ENCODE peak calls at places on chromosome 6, in six cellular contexts. Z, R, W, T, N and J are unnamed samples.

GRCh38 chr6:115885636-115886366 is 174.9 kb downstream of the FRK start:
- DNase-seq in R (no peak), W (no peak), Z (no peak), T (no peak), N (no peak), J (no peak)

GRCh38 chr6:132675002-132675401 is 16.0 kb upstream of the TAAR1 start:
- DNase-seq in N (no peak), R (no peak), Z (no peak), W (no peak), T (no peak), J (no peak)

GRCh38 chr6:11609324-11610071 is 71.9 kb downstream of the TMEM170B start:
- DNase-seq in R (peak), N (no peak), W (no peak), T (peak), Z (no peak), J (no peak)

GRCh38 chr6:170405311-170405975 is 98.9 kb downstream of the FAM120B start:
- DNase-seq in R (peak), N (no peak), Z (no peak), T (no peak), W (no peak), J (no peak)

GRCh38 chr6:31541059-31541657 is 645 bp downstream of the DDX39B start:
- DNase-seq in R (peak), N (peak), W (no peak), T (peak), Z (no peak), J (no peak)

GRCh38 chr6:28580484-28580883 is 54.8 kb downstream of the GPX5 start:
- DNase-seq in W (no peak), N (no peak), R (no peak), Z (no peak), T (no peak), J (no peak)

GRCh38 chr6:40440083-40440482 is 147.1 kb downstream of the LRFN2 start:
- DNase-seq in Z (no peak), R (no peak), W (no peak), N (no peak), T (no peak), J (no peak)

GRCh38 chr6:17959317-17959716 is 28.1 kb downstream of the KIF13A start:
- DNase-seq in N (no peak), T (no peak), Z (no peak), R (no peak), W (no peak), J (no peak)

GRCh38 chr6:42441661-42442081 is 10.1 kb downstream of the TRERF1 start:
- DNase-seq in T (no peak), R (no peak), W (no peak), N (no peak), Z (peak), J (no peak)

GRCh38 chr6:39188577-39188976 is 40.7 kb downstream of the KCNK5 start:
- DNase-seq in N (no peak), W (no peak), T (no peak), Z (no peak), R (no peak), J (no peak)

GRCh38 chr6:75467284-75467683 is 26.3 kb downstream of the FILIP1 start:
- DNase-seq in T (no peak), R (no peak), W (no peak), Z (no peak), N (no peak), J (no peak)

GRCh38 chr6:140401666-140402255 is 1027.3 kb upstream of the CITED2 start:
- DNase-seq in Z (no peak), T (no peak), R (no peak), W (no peak), N (no peak), J (no peak)

GRCh38 chr6:150891886-150892485 is 26.5 kb downstream of the MTHFD1L start:
- DNase-seq in Z (peak), R (peak), T (peak), W (no peak), N (peak), J (no peak)

GRCh38 chr6:152948150-152948768 is 34.6 kb downstream of the FBXO5 start:
- DNase-seq in Z (no peak), T (no peak), R (no peak), W (no peak), N (no peak), J (no peak)

GRCh38 chr6:30493643-30494250 is 4.4 kb downstream of the HLA-E start:
- DNase-seq in R (no peak), W (no peak), N (no peak), T (no peak), Z (peak), J (no peak)
- TF ChIP-seq CTCF in R (no peak), W (peak), N (no peak), T (no peak), Z (peak), J (no peak)

DNA sequence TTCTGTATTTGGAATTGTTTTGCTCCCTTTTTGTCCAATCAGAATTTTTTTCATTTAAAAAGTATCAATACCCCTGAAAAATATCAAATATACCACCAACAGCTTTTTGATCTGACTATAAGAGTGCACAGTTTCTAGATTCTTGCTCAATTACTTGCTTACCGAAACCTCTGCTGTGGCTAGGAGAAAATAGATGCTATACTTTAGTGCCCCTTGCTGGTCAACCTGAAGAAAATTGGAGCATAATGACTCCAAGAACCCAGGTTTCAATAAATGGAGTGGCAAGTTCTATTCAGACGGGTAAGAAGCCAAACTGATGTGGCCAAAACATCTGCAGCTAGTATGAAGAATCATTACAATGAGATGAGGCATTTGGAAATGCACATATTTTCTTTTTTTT is 91.4 kb upstream of the SASH1 start:
- DNase-seq in W (no peak), T (no peak), R (peak), N (no peak), Z (no peak), J (no peak)
- TF ChIP-seq CTCF in W (peak), T (peak), R (peak), N (no peak), Z (no peak), J (no peak)

GRCh38 chr6:108543165-108543940 is 17.4 kb upstream of the FOXO3 start:
- DNase-seq in Z (no peak), N (no peak), R (no peak), T (no peak), W (no peak), J (no peak)

GRCh38 chr6:108546079-108547049 is 14.4 kb upstream of the FOXO3 start:
- DNase-seq in R (no peak), T (no peak), Z (no peak), N (no peak), W (no peak), J (no peak)

GRCh38 chr6:108544586-108544985 is 16.1 kb upstream of the FOXO3 start:
- DNase-seq in R (no peak), Z (no peak), N (no peak), W (no peak), T (peak), J (no peak)

DNA sequence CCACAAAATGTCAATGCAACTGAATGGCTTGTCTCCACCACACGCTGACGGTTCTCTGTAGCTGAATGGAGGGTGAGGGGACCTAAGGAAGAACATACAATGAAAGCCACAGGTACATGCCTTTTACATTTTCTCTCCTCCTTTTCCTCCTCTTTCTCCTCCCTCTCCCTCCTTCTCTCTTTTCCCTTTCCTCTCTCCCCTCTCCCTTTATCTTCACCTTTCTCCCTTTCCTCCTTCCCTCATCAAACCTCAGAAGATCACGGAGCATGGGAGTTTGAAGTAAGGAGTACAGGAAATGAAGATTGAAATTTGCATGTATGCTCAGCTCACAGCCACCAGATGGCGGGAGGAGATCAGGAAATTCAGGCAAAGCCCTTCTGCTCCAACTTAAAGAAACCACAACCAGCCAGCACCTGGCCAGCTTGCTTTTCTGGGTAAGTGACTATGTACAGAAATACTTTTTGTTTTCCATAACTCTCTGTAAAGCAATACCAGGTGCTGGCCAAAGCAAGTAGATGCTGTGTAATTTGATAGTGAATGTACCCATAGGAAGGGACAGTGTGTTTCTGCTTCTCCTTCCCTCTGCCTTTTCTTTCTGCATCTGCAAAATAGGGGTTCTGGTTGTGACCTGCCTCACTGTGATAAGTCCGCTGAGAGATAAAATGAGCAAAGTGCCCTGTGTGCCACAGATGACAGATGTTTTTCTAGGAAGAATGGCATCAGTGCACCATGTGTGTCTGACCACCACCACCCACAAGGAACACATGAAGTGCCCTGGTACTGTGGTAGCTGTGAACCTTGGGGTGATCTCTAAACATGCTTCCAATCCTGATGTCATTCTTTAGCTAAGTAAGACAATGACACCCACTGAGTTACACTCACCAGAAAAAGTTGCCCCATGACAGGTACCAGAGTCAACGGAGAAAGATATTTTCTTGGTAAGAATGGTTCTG is 18.6 kb upstream of the FOXO3 start:
- DNase-seq in Z (peak), R (peak), N (no peak), W (no peak), T (peak), J (no peak)
- TF ChIP-seq CTCF in Z (peak), R (peak), N (no peak), W (peak), T (peak), J (peak)

GRCh38 chr6:144248470-144249301 is 36.4 kb upstream of the UTRN start:
- DNase-seq in N (no peak), W (no peak), R (peak), T (no peak), Z (no peak), J (no peak)

GRCh38 chr6:144248003-144248402 is 37.1 kb upstream of the UTRN start:
- DNase-seq in R (no peak), Z (no peak), T (no peak), W (no peak), N (no peak), J (no peak)

GRCh38 chr6:144244688-144245087 is 40.4 kb upstream of the UTRN start:
- DNase-seq in T (no peak), W (no peak), N (no peak), Z (no peak), R (no peak), J (no peak)
- TF ChIP-seq CTCF in T (no peak), W (no peak), N (no peak), Z (no peak), R (no peak), J (no peak)

GRCh38 chr6:107120404-107120803 is 5.1 kb upstream of the BEND3 start:
- DNase-seq in Z (no peak), N (no peak), W (no peak), R (no peak), T (no peak), J (no peak)
- TF ChIP-seq CTCF in Z (no peak), N (no peak), W (no peak), R (no peak), T (no peak), J (no peak)

DNA sequence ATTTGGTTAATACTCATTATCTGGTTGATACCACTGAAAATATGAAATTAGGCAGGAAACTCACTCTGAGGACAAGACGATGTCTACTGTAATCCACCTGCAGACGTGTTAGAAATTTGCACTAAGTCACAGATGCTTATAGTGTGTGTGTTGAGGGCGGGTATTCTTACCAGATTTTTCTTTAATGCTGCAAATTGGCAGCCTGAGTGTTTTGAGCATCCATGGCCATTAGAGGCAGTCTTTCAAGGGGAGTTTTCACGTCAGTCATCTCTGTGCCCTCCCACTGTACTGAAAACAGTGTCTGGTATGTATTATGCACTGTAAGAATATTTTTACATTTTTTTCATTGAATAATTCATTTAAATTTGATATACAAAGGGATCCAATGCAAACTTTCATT is 266.5 kb upstream of the QKI start:
- DNase-seq in N (no peak), Z (no peak), W (no peak), R (no peak), T (no peak), J (no peak)
- TF ChIP-seq CTCF in N (no peak), Z (no peak), W (no peak), R (no peak), T (no peak), J (no peak)